ENCODE peak calls at places on chromosomes 12 and 14, in eight cellular contexts. Z, M, R, D, X, O, W and N are unnamed samples.

GRCh38 chr12:56119361-56119796 is 1.3 kb downstream of the ZC3H10 start:
- DNase-seq in X (peak), O (peak), D (peak), M (peak), Z (peak), W (peak), R (peak), N (no peak)

GRCh38 chr14:61388173-61388975 is 67.0 kb downstream of the PRKCH start:
- DNase-seq in W (no peak), M (no peak), R (no peak), X (no peak), O (no peak), D (no peak), Z (no peak), N (no peak)

GRCh38 chr14:68945190-68945584 is 33.9 kb downstream of the ACTN1 start:
- DNase-seq in D (no peak), W (no peak), M (no peak), R (no peak), Z (peak), X (no peak), O (no peak), N (no peak)

GRCh38 chr12:103548622-103549601 is 38.2 kb upstream of the STAB2 start:
- DNase-seq in W (peak), O (peak), M (peak), Z (no peak), D (peak), R (peak), X (peak), N (peak)

GRCh38 chr12:47032644-47033043 is 46.8 kb upstream of the PCED1B start:
- DNase-seq in X (no peak), O (no peak), W (no peak), R (peak), D (no peak), M (no peak), Z (no peak), N (no peak)

GRCh38 chr12:43349863-43350262 is 202.1 kb downstream of the ADAMTS20 start:
- DNase-seq in X (no peak), W (no peak), R (no peak), Z (no peak), M (no peak), O (no peak), D (no peak), N (no peak)

GRCh38 chr14:63678538-63678937 is 36.9 kb upstream of the WDR89 start:
- DNase-seq in R (no peak), D (no peak), O (no peak), W (no peak), Z (no peak), M (no peak), X (no peak), N (no peak)

GRCh38 chr14:102591372-102591943 is 991 bp upstream of the RCOR1 start:
- DNase-seq in M (peak), W (peak), O (peak), R (peak), Z (peak), X (no peak), D (no peak), N (no peak)

GRCh38 chr12:113071063-113071426 is 14.5 kb downstream of the DTX1 start:
- DNase-seq in W (no peak), O (no peak), Z (no peak), X (no peak), M (no peak), R (no peak), D (no peak), N (no peak)

GRCh38 chr14:22416193-22416592 is 172.8 kb downstream of the DAD1 start:
- DNase-seq in X (no peak), M (no peak), W (no peak), D (no peak), R (no peak), Z (no peak), O (no peak), N (no peak)

GRCh38 chr12:66956300-66956699 is 277.4 kb upstream of the GRIP1 start:
- DNase-seq in O (no peak), R (no peak), W (no peak), Z (no peak), D (no peak), X (no peak), M (no peak), N (no peak)

GRCh38 chr12:12624479-12625120 is 12.9 kb downstream of the CREBL2 start:
- DNase-seq in M (no peak), D (no peak), W (no peak), Z (no peak), O (no peak), X (no peak), R (no peak), N (no peak)

GRCh38 chr12:110743571-110744093 is 941 bp upstream of the PPP1CC start:
- DNase-seq in X (no peak), Z (peak), D (no peak), W (peak), R (peak), O (peak), M (peak), N (no peak)

GRCh38 chr14:89190779-89191513 is 226.1 kb downstream of the FOXN3 start:
- DNase-seq in X (no peak), Z (no peak), O (no peak), R (no peak), M (no peak), D (no peak), W (no peak), N (no peak)

GRCh38 chr12:96237465-96238077 is 43.4 kb downstream of the ELK3 start:
- DNase-seq in D (peak), W (peak), Z (no peak), X (no peak), R (peak), M (peak), O (no peak), N (no peak)

GRCh38 chr12:21065845-21066244 is 65.1 kb upstream of the SLCO1B1 start:
- DNase-seq in W (no peak), X (no peak), M (no peak), Z (no peak), D (no peak), R (peak), O (peak), N (no peak)
- TF ChIP-seq CTCF in W (peak), X (peak), M (peak), Z (no peak), D (no peak), R (no peak), O (no peak), N (no peak)

GRCh38 chr12:124567035-124567672 is at the start of gene NCOR2:
- DNase-seq in W (no peak), Z (peak), D (no peak), M (no peak), X (no peak), O (no peak), R (no peak), N (no peak)

GRCh38 chr12:124570810-124571209 is 3.4 kb upstream of the NCOR2 start:
- DNase-seq in X (no peak), O (no peak), R (no peak), Z (no peak), W (no peak), M (no peak), D (no peak), N (no peak)

GRCh38 chr12:124567673-124568373 is 411 bp upstream of the NCOR2 start:
- DNase-seq in X (peak), Z (peak), R (peak), W (peak), D (peak), O (peak), M (peak), N (peak)

GRCh38 chr12:124569375-124570148 is 2.1 kb upstream of the NCOR2 start:
- DNase-seq in X (no peak), W (no peak), O (no peak), M (no peak), D (no peak), R (no peak), Z (no peak), N (no peak)

DNA sequence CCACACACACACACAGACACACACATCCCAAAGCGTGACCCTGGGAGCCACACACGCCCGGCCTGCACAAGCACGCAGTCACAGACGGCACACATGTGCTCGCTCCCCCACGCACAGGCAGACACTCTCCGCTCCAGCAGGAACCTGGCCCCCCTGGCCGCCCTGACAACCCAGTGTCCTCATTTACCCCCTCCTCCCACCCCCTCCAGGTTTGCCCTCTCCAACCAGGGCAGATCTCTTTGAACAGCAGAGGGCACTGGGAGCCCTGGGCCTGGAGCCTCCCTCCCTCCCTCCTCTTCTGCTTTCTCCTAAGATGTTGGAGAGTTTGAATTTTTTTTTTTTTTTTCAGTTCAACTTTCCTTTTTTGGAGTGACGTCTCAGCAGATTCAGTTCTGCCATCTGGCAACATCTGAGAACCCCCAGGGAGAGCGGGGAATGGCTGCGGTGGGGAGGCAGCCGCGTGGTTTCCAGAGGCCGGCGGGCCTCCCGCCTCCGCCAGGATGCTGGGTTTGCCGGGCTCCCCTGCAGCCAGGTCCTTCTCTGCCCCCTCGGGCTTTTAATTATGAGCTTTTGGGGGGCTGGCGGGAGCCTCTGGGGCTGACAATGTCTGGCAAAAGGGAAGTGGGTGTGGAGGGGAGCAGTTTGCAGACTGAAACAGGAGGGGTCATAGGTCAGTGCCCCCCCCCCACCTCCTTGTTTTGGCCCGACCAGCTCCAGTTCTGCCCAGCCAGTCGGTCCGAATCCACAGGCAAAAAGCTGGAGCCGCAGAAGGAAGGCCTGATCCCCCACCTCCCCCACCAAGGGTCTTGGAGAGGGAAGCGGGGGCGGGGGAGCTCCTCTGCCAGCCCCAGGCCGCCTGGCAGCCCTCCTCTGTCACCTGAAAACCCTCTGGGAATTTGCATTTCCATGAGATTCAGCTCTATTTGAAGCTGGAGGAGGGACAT is 1.3 kb upstream of the NCOR2 start:
- DNase-seq in X (no peak), D (peak), R (peak), M (peak), Z (peak), O (peak), W (peak), N (peak)
- TF ChIP-seq CTCF in X (peak), D (peak), R (no peak), M (peak), Z (peak), O (no peak), W (peak), N (no peak)

GRCh38 chr14:54493293-54493692 is 4.5 kb upstream of the GMFB start:
- DNase-seq in R (peak), X (no peak), Z (no peak), D (no peak), O (peak), W (no peak), M (no peak), N (no peak)
- TF ChIP-seq CTCF in R (no peak), X (no peak), Z (no peak), D (no peak), O (no peak), W (no peak), M (no peak), N (no peak)

DNA sequence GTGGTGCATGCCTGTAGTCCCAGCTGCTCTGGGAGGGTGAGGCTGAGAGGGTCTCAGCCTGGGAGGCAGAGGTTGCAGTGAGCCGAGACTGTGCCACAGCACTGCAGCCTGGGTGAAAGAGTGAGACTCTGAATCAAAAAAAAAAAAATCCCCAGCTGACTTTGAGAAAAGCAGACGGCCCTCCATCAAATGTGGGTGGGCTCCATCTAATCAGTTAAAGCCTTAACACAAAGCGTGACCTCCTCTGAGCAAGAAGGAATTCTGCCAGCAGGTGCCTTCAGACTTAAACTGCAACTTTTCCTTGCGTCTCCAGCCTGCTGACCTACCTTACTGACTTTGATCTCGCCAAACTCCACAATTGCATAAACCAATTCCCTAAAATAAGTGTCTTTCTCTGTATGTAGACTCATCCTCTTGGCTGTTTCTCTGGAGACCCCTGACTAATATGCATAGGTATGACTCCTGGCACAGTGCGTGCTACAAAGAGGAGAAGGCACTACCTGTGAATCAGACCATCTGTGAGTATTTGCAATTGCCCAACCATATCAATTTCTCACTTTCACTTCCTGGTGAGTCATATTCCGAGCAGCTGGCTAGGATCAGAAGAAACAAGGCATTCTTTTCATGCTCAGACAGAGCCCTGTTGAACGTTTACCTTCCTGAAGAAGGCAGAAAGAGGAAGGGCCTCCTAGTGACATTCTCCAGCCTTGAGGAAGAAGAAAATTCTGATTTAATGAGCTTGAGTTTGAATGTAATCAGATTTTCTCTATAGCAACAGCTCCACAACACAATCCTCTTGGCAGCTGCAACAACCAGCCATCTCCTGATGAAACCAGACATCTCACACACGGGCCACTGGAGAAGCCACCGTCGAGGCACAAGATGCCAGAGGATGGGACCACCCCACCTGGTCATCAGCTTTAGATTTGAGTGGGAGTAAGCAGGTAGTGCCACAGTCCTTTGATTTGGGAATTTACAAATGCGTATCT is 54.3 kb downstream of the CLMN start:
- DNase-seq in D (peak), O (no peak), R (peak), X (peak), M (peak), Z (no peak), W (no peak), N (peak)
- TF ChIP-seq CTCF in D (no peak), O (no peak), R (no peak), X (no peak), M (no peak), Z (no peak), W (no peak), N (no peak)